ENCODE peak calls at places on chromosomes 11 and 22, in five cellular contexts. Y, L, O, G and N are unnamed samples.

GRCh38 chr11:19828382-19829108 is 115.9 kb downstream of the NAV2 start:
- DNase-seq in Y (no peak), L (no peak), O (no peak), G (peak), N (no peak)

GRCh38 chr22:32558681-32559355 is 84.2 kb downstream of the FBXO7 start:
- DNase-seq in Y (peak), L (peak), O (no peak), G (peak), N (no peak)

GRCh38 chr11:88779551-88779950 is 286.2 kb downstream of the GRM5 start:
- DNase-seq in Y (peak), L (no peak), O (no peak), G (peak), N (peak)

GRCh38 chr11:115912484-115912945 is 408.3 kb upstream of the CADM1 start:
- DNase-seq in Y (no peak), L (no peak), O (no peak), G (peak), N (no peak)

GRCh38 chr11:25628030-25628429 is 703.9 kb upstream of the ANO3 start:
- DNase-seq in Y (no peak), L (no peak), O (no peak), G (no peak), N (no peak)

GRCh38 chr11:66468691-66469090 is 2.0 kb downstream of the PELI3 start:
- DNase-seq in Y (no peak), L (no peak), O (no peak), G (no peak), N (no peak)

GRCh38 chr11:133134561-133135173 is 397.6 kb downstream of the OPCML start:
- DNase-seq in Y (peak), L (peak), O (peak), G (peak), N (no peak)

GRCh38 chr11:30635401-30635989 is 49.3 kb upstream of the MPPED2 start:
- DNase-seq in Y (no peak), L (no peak), O (no peak), G (no peak), N (no peak)

GRCh38 chr11:61110255-61111059 is 8.2 kb downstream of the CD5 start:
- DNase-seq in Y (no peak), L (no peak), O (no peak), G (no peak), N (no peak)

GRCh38 chr11:27995082-27995481 is 112.9 kb downstream of the KIF18A start:
- DNase-seq in Y (peak), L (no peak), O (no peak), G (peak), N (peak)

GRCh38 chr11:26929806-26930517 is 64.0 kb upstream of the FIBIN start:
- DNase-seq in Y (no peak), L (no peak), O (no peak), G (no peak), N (no peak)
- H3K4me3 ChIP-seq in Y (no peak), L (no peak), O (no peak), G (no peak), N (no peak)

GRCh38 chr11:134393638-134394037 is 18.4 kb downstream of the B3GAT1 start:
- DNase-seq in Y (no peak), L (peak), O (peak), G (no peak), N (no peak)
- TF ChIP-seq CTCF in Y (no peak), L (peak), O (peak), G (no peak), N (no peak)

GRCh38 chr11:82902880-82903279 is 1.3 kb downstream of the DDIAS start:
- DNase-seq in Y (no peak), L (no peak), O (no peak), G (no peak), N (no peak)
- H3K4me3 ChIP-seq in Y (no peak), L (no peak), O (no peak), G (no peak), N (no peak)

GRCh38 chr22:19866665-19867009 is 12.0 kb upstream of the GNB1L start:
- DNase-seq in Y (no peak), L (no peak), O (no peak), G (no peak), N (no peak)

GRCh38 chr22:19868773-19869471 is 14.2 kb upstream of the GNB1L start:
- DNase-seq in Y (no peak), L (peak), O (peak), G (peak), N (no peak)

GRCh38 chr22:19867617-19868016 is 12.9 kb upstream of the GNB1L start:
- DNase-seq in Y (no peak), L (no peak), O (no peak), G (no peak), N (no peak)

GRCh38 chr22:19869497-19870152 is 15.0 kb upstream of the GNB1L start:
- DNase-seq in Y (no peak), L (no peak), O (no peak), G (no peak), N (no peak)

GRCh38 chr22:19868333-19868732 is 13.7 kb upstream of the GNB1L start:
- DNase-seq in Y (no peak), L (no peak), O (no peak), G (no peak), N (no peak)
- TF ChIP-seq CTCF in Y (no peak), L (no peak), O (no peak), G (peak), N (no peak)

DNA sequence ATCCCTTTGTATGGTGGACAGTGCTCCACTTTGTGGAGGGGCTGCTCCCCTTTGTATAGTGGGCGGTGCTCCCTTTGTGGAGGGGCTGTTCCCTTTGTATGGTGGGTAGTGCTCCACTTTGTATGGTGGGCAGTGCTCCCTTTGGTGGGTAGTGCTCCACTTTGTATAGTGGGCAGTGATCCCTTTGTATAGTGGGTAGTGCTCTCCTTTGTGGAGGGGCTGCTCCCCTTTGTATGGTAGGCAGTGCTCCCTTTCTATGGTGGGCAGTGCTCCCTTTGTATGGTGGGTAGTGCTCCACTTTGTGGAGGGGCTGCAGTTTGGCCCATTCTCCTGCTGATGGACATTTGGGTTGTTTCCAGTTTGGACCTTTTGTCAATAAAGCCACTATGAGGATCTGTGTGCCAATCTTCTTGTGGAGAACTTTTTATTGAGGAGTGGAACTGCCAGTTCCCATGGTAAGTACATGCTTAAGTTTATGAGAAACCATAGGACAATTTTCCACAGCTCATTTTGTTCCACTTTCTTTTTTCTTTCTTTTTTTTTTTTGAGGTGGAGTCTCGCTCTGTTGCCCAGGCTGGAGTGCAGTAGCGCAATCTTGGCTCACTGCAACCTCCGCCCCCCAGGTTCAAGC is 4.6 kb upstream of the TALDO1 start:
- DNase-seq in Y (no peak), L (no peak), O (no peak), G (no peak), N (no peak)
- H3K4me3 ChIP-seq in Y (no peak), L (no peak), O (no peak), G (no peak), N (no peak)

GRCh38 chr11:73645570-73645969 is 811 bp upstream of the PLEKHB1 start:
- DNase-seq in Y (no peak), L (no peak), O (no peak), G (no peak), N (no peak)

GRCh38 chr11:73636249-73636648 is 10.1 kb upstream of the PLEKHB1 start:
- DNase-seq in Y (no peak), L (no peak), O (no peak), G (no peak), N (no peak)

GRCh38 chr11:73641668-73642067 is 4.7 kb upstream of the PLEKHB1 start:
- DNase-seq in Y (no peak), L (no peak), O (no peak), G (no peak), N (no peak)

GRCh38 chr11:73637012-73637411 is 9.4 kb upstream of the PLEKHB1 start:
- DNase-seq in Y (no peak), L (no peak), O (no peak), G (no peak), N (no peak)

DNA sequence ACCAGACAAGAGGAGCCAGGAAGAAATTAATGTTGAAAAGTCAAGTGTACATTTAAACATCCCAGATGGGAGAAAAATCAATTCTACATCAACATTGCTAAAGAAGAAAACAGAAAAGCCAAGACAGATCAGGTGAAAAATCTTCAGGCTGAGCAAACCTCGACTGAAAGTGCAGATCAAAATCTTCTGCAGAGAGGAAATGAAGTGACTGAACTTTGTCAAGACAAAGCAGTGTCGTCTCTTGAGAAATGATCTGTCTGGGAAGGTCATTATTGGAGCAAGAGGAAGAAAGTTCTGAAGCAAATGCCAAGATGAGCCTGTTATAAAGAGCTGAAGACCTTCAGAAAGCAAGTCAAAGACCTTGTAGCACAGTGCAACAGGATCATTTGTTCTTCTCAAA is 5.8 kb upstream of the PLEKHB1 start:
- DNase-seq in Y (no peak), L (no peak), O (no peak), G (no peak), N (no peak)
- TF ChIP-seq CTCF in Y (no peak), L (no peak), O (no peak), G (no peak), N (no peak)

DNA sequence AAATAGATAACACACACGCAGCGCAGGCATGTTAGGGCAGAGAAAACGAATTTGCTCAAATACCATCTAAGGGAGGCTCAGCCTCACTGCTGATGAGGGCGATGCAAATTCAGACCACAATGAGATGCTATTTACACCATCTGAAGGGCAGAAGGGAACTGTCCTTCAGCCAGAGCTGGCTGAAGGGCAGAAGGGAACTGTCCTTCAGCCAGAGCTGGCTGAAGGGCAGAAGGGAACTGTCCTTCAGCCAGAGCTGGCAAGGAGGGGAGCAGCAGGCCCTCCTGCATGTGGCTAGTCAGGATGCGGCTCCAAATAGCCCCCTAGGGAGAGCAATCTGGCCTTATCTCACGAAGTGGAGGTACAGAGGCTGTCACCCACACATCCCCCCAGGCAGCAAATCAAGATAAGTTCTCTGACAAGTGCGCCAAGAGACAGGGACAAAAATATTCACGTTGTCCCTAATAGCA is 7.5 kb upstream of the SLC39A13 start:
- DNase-seq in Y (no peak), L (no peak), O (no peak), G (no peak), N (no peak)
- H3K4me3 ChIP-seq in Y (no peak), L (no peak), O (no peak), G (no peak), N (no peak)

GRCh38 chr11:1619449-1619848 is 2.5 kb downstream of the KRTAP5-4 start:
- DNase-seq in Y (no peak), L (no peak), O (no peak), G (no peak), N (no peak)
- TF ChIP-seq CTCF in Y (no peak), L (no peak), O (no peak), G (no peak), N (no peak)